ENCODE peak calls at places on chromosomes 7 and 10, in ten cellular contexts. H is AG10803, X is Caco-2, R is GM12864, F is Panc1, G is Peyer's patch, K is activated B cell treated with CpG ODN at 0.5 μM for 24 hours, A is GM13977, V is osteocyte, W is heart left ventricle. L is an unnamed sample.

GRCh38 chr10:29957887-29958330 is 101.5 kb downstream of the JCAD start:
- DNase-seq in H (peak; percentile 64), X (peak; percentile 39), R (no peak), F (no peak), G (no peak), K (no peak), A (no peak), V (no peak), W (peak; percentile 29), L (no peak)

GRCh38 chr10:50540069-50540825 is 83.5 kb downstream of the SGMS1 start:
- DNase-seq in H (no peak), X (no peak), R (no peak), F (no peak), G (no peak), K (no peak), A (no peak), V (no peak), W (no peak), L (no peak)

GRCh38 chr10:48306870-48307531 is 524 bp downstream of the MAPK8 start:
- DNase-seq in H (peak; percentile 48), X (peak; percentile 81), R (no peak), F (no peak), G (peak; percentile 63), K (no peak), A (peak; percentile 75), V (no peak), W (peak; percentile 80), L (no peak)

GRCh38 chr10:75507469-75507868 is 76.0 kb downstream of the LRMDA start:
- DNase-seq in H (no peak), X (no peak), R (no peak), F (no peak), G (no peak), K (no peak), A (no peak), V (no peak), W (no peak), L (no peak)

GRCh38 chr7:69859342-69859741 is 261.1 kb downstream of the AUTS2 start:
- DNase-seq in H (no peak), X (no peak), R (no peak), F (no peak), G (no peak), K (no peak), A (no peak), V (no peak), W (no peak), L (no peak)

GRCh38 chr10:6310977-6311376 is 108.2 kb downstream of the PFKFB3 start:
- DNase-seq in H (no peak), X (no peak), R (no peak), F (no peak), G (no peak), K (no peak), A (no peak), V (no peak), W (no peak), L (no peak)

GRCh38 chr10:127028556-127028955 is 123.3 kb downstream of the DOCK1 start:
- DNase-seq in H (no peak), X (no peak), R (no peak), F (no peak), G (no peak), K (no peak), A (no peak), V (no peak), W (no peak), L (no peak)

GRCh38 chr7:21603477-21603876 is 60.6 kb downstream of the DNAH11 start:
- DNase-seq in H (no peak), X (no peak), R (no peak), F (no peak), G (no peak), K (no peak), A (no peak), V (no peak), W (no peak), L (no peak)

GRCh38 chr10:28783089-28783488 is 105.8 kb downstream of the BAMBI start:
- DNase-seq in H (no peak), X (peak; percentile 24), R (no peak), F (no peak), G (no peak), K (no peak), A (no peak), V (no peak), W (no peak), L (no peak)

DNA sequence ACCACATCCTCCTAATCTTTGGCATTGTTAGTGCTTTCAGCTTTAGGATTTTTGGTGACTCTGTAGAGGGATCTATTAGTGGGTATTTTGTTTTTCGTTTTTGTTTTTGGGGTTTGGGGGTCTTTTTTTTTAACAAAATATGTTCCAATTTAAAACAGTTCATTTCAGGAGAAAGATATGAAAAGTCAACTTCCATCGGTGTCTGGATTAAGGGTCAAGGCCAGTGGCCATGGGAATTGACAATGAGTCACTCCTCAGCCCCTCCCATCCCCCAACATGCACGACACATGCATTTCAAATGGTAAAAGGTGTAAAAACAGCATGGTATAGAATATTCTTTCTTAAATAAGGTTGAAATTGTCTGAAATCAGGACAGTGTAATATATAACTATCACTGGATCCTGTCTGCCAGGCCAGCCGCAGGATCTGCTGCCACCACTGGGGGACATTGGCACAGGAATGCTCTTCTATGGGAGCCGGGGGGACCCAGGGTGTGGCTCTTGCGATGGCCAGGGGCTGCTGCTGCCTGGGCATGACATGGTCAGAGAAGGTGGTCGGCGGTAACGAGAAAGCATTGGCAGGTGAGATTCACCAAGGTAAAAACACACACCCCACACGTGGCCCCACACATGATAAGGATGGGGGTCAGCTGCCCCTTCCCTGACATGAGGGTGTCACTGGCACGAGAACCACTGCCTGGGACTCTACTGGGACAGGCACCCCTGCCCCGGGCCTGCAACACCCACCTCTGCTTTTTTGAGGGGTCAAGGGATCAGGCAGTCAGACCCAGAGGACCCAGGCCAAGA is 126.2 kb upstream of the KCTD7 start:
- DNase-seq in H (no peak), X (no peak), R (no peak), F (no peak), G (no peak), K (no peak), A (no peak), V (no peak), W (no peak), L (no peak)
- TF ChIP-seq CTCF in H (no peak), X (peak; percentile 33), R (no peak), F (no peak), G (no peak), K (no peak), A (no peak), V (no peak), W (no peak), L (no peak)

DNA sequence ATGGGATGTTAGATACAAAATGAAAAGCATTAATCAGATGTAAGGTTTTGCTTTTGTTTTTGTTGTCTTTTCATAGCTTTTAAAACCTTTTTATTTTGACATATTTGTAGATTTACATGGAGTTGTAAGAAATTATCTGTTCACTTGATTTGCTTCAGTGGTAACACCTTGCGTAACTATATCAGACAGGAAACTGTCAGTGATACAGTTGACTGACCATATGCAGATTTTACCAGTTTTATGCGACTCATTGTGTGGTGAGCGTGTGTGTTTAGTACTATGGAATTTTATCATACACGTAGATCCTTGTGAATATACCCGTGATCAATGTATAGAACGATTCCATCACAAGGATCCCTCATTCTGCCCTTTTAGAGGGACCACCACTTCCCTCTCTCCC is 701.4 kb downstream of the SUGCT start:
- DNase-seq in H (no peak), X (no peak), R (no peak), F (no peak), G (no peak), K (no peak), A (no peak), V (no peak), W (no peak), L (no peak)
- TF ChIP-seq CTCF in H (no peak), X (no peak), R (no peak), F (no peak), G (no peak), K (no peak), A (no peak), V (no peak), W (no peak), L (no peak)

DNA sequence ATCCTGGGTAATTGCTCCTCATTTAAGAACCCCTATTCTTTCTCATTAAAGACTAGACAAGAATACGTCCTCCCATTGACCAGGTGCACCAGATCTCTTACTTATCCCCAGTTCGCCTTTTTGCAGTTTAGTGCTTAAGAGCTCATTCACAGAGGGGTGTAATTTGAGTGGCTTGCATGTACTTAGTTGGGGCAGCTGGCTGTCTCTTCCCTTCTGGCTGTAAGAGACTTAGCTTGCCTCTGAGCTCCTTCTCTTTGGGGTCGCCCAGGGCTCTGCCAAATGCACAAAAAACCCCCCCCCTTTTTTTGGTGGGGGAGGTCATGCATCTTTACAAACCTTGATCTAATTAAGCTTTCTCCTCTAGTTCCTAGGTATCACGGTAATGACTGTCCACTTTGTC is 26.2 kb downstream of the GAD2 start:
- DNase-seq in H (no peak), X (no peak), R (no peak), F (no peak), G (no peak), K (no peak), A (no peak), V (no peak), W (no peak), L (no peak)
- TF ChIP-seq CTCF in H (no peak), X (no peak), R (no peak), F (no peak), G (no peak), K (no peak), A (no peak), V (no peak), W (no peak), L (no peak)

GRCh38 chr7:130844811-130845580 is 111.0 kb upstream of the KLF14 start:
- DNase-seq in H (peak; percentile 74), X (no peak), R (no peak), F (no peak), G (no peak), K (no peak), A (no peak), V (no peak), W (no peak), L (no peak)

GRCh38 chr7:130843703-130844102 is 109.7 kb upstream of the KLF14 start:
- DNase-seq in H (no peak), X (no peak), R (no peak), F (no peak), G (no peak), K (no peak), A (no peak), V (no peak), W (no peak), L (no peak)

GRCh38 chr7:130841416-130841815 is 107.4 kb upstream of the KLF14 start:
- DNase-seq in H (no peak), X (no peak), R (no peak), F (no peak), G (peak; percentile 45), K (no peak), A (no peak), V (no peak), W (no peak), L (no peak)

GRCh38 chr7:130838738-130839137 is 104.7 kb upstream of the KLF14 start:
- DNase-seq in H (peak; percentile 97), X (no peak), R (peak; percentile 16), F (peak; percentile 92), G (no peak), K (no peak), A (peak; percentile 69), V (no peak), W (no peak), L (no peak)

DNA sequence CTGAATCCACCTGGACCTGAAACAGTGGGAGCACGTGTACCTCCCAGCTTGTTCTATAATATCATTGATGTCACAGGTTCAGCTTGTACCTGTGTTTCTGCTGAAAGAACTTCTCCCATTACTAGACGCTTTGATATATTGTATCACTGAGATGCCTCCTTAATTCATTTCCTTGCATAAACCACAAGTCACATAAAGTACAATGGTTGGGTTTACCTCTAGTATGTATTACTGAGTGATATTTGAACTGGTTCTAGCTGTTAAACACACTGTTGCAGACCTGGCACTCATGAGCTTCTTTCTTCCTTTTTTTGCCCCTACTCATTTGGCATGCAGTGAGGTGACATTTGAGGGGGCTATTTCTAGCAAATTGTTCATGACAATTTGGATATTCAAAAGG is 106.6 kb upstream of the KLF14 start:
- DNase-seq in H (no peak), X (no peak), R (no peak), F (no peak), G (no peak), K (no peak), A (no peak), V (no peak), W (no peak), L (no peak)
- TF ChIP-seq CTCF in H (no peak), X (no peak), R (no peak), F (no peak), G (no peak), K (no peak), A (no peak), V (no peak), W (no peak), L (no peak)